ENCODE peak calls at places on chromosomes 16 and 17, in nine cellular contexts. J is NCI-H460, D is bronchial epithelial cell, I is astrocyte of the spinal cord, L is GM04504, S is NCI-H2171, B is NCI-H446 treated with DMSO at 0.1 percent for 48 hours, E is AG09319, F is aorta. A is an unnamed sample.

GRCh38 chr17:8318010-8318409 is 8.0 kb downstream of the ARHGEF15 start:
- DNase-seq in J (no peak), D (no peak), I (no peak), L (no peak), S (no peak), B (no peak), E (no peak), F (no peak), A (no peak)

GRCh38 chr17:11583306-11583992 is 14.8 kb upstream of the DNAH9 start:
- DNase-seq in J (no peak), D (no peak), I (no peak), L (no peak), S (no peak), B (no peak), E (no peak), F (no peak), A (no peak)

GRCh38 chr17:83175551-83176271 is 96.3 kb downstream of the METRNL start:
- DNase-seq in J (no peak), D (no peak), I (no peak), L (no peak), S (no peak), B (no peak), E (no peak), F (no peak), A (no peak)

GRCh38 chr16:54277845-54278703 is 8.5 kb downstream of the IRX3 start:
- DNase-seq in J (no peak), D (no peak), I (no peak), L (no peak), S (no peak), B (no peak), E (no peak), F (no peak), A (no peak)

GRCh38 chr16:57755061-57755684 is 19.6 kb downstream of the KATNB1 start:
- DNase-seq in J (no peak), D (no peak), I (no peak), L (no peak), S (no peak), B (no peak), E (no peak), F (peak; percentile 46), A (no peak)

GRCh38 chr17:1980665-1981250 is 44.4 kb downstream of the RTN4RL1 start:
- DNase-seq in J (no peak), D (no peak), I (no peak), L (no peak), S (no peak), B (no peak), E (no peak), F (no peak), A (no peak)

GRCh38 chr17:28130455-28130854 is 88.0 kb downstream of the NLK start:
- DNase-seq in J (no peak), D (no peak), I (no peak), L (no peak), S (no peak), B (no peak), E (no peak), F (no peak), A (no peak)

GRCh38 chr16:85365120-85365519 is 248.0 kb upstream of the GSE1 start:
- DNase-seq in J (no peak), D (peak; percentile 63), I (no peak), L (no peak), S (peak; percentile 49), B (no peak), E (no peak), F (no peak), A (no peak)

GRCh38 chr17:50263293-50264262 is 10.7 kb upstream of the TMEM92 start:
- DNase-seq in J (no peak), D (no peak), I (no peak), L (no peak), S (no peak), B (no peak), E (no peak), F (no peak), A (no peak)

GRCh38 chr16:4614571-4615388 is at the start of gene UBALD1:
- DNase-seq in J (peak; percentile 92), D (peak; percentile 75), I (peak; percentile 89), L (peak; percentile 71), S (peak; percentile 84), B (peak; percentile 66), E (peak; percentile 58), F (peak; percentile 91), A (peak; percentile 74)

GRCh38 chr16:67413978-67414891 is 2.0 kb downstream of the ZDHHC1 start:
- DNase-seq in J (no peak), D (no peak), I (no peak), L (no peak), S (no peak), B (no peak), E (no peak), F (no peak), A (no peak)

GRCh38 chr17:83099570-83100181 is 20.3 kb downstream of the METRNL start:
- DNase-seq in J (no peak), D (no peak), I (peak; percentile 69), L (no peak), S (no peak), B (no peak), E (no peak), F (peak; percentile 90), A (no peak)

GRCh38 chr16:12259258-12259657 is 282.7 kb downstream of the SNX29 start:
- DNase-seq in J (no peak), D (no peak), I (no peak), L (no peak), S (no peak), B (no peak), E (no peak), F (no peak), A (no peak)

GRCh38 chr16:89489040-89489721 is 1.2 kb downstream of the ANKRD11 start:
- DNase-seq in J (peak; percentile 88), D (peak; percentile 85), I (peak; percentile 92), L (peak; percentile 88), S (peak; percentile 57), B (peak; percentile 30), E (peak; percentile 94), F (peak; percentile 93), A (peak; percentile 72)

GRCh38 chr16:47475786-47476185 is 14.7 kb downstream of the PHKB start:
- DNase-seq in J (no peak), D (peak; percentile 72), I (no peak), L (no peak), S (no peak), B (no peak), E (no peak), F (no peak), A (no peak)

GRCh38 chr17:11380761-11381160 is 139.7 kb downstream of the SHISA6 start:
- DNase-seq in J (no peak), D (no peak), I (no peak), L (no peak), S (no peak), B (no peak), E (no peak), F (no peak), A (no peak)

GRCh38 chr16:85174871-85175723 is 62.8 kb upstream of the CIBAR2 start:
- DNase-seq in J (no peak), D (no peak), I (no peak), L (no peak), S (peak; percentile 40), B (no peak), E (no peak), F (no peak), A (no peak)

GRCh38 chr16:83356266-83356665 is 451.5 kb upstream of the HSBP1 start:
- DNase-seq in J (peak; percentile 49), D (peak; percentile 76), I (peak; percentile 61), L (peak; percentile 35), S (peak; percentile 29), B (no peak), E (peak; percentile 43), F (no peak), A (no peak)

GRCh38 chr17:3318336-3318735 is 20.2 kb upstream of the OR3A1 start:
- DNase-seq in J (no peak), D (peak; percentile 82), I (no peak), L (no peak), S (no peak), B (no peak), E (no peak), F (no peak), A (no peak)

GRCh38 chr17:57466042-57466471 is 209.7 kb downstream of the MSI2 start:
- DNase-seq in J (no peak), D (no peak), I (no peak), L (no peak), S (no peak), B (no peak), E (no peak), F (no peak), A (no peak)

GRCh38 chr17:82020874-82021727 is 1.6 kb downstream of the CENPX start:
- DNase-seq in J (peak; percentile 80), D (peak; percentile 58), I (peak; percentile 65), L (peak; percentile 60), S (peak; percentile 29), B (no peak), E (peak; percentile 49), F (peak; percentile 85), A (peak; percentile 41)

GRCh38 chr16:85392756-85393673 is 220.1 kb upstream of the GSE1 start:
- DNase-seq in J (no peak), D (no peak), I (no peak), L (no peak), S (no peak), B (no peak), E (no peak), F (no peak), A (no peak)

GRCh38 chr17:3870871-3871306 is 22.0 kb downstream of the CAMKK1 start:
- DNase-seq in J (no peak), D (no peak), I (no peak), L (no peak), S (no peak), B (no peak), E (no peak), F (peak; percentile 43), A (no peak)

GRCh38 chr17:6910987-6911603 is 79.6 kb upstream of the TEKT1 start:
- DNase-seq in J (peak; percentile 39), D (peak; percentile 51), I (peak; percentile 61), L (no peak), S (peak; percentile 45), B (no peak), E (no peak), F (no peak), A (no peak)

GRCh38 chr16:57694556-57695377 is at the start of gene DRC7:
- DNase-seq in J (peak; percentile 26), D (peak; percentile 47), I (peak; percentile 41), L (peak; percentile 0), S (peak; percentile 59), B (no peak), E (no peak), F (peak; percentile 62), A (no peak)

GRCh38 chr17:36869856-36870617 is 67.2 kb upstream of the LHX1 start:
- DNase-seq in J (peak; percentile 21), D (peak; percentile 58), I (no peak), L (no peak), S (no peak), B (no peak), E (no peak), F (no peak), A (no peak)

GRCh38 chr17:42670199-42670924 is 6.4 kb downstream of the PLEKHH3 start:
- DNase-seq in J (no peak), D (no peak), I (no peak), L (no peak), S (no peak), B (no peak), E (no peak), F (no peak), A (no peak)

GRCh38 chr16:17544785-17545184 is 74.0 kb upstream of the XYLT1 start:
- DNase-seq in J (no peak), D (no peak), I (no peak), L (no peak), S (no peak), B (no peak), E (no peak), F (no peak), A (no peak)

GRCh38 chr16:77863250-77863649 is 74.9 kb downstream of the VAT1L start:
- DNase-seq in J (no peak), D (no peak), I (no peak), L (no peak), S (no peak), B (no peak), E (no peak), F (no peak), A (no peak)

A was measured in effector CD4-positive, alpha-beta T cell.